ENCODE peak calls at places on chromosomes 2 and 18, in five cellular contexts. One of them, this sample, is unnamed. For H3K36me3 and H3K4me1, the result is how much of the 10 kb centered on the place peaks cover.

GRCh38 chr2:63424329-63425078 is 163.8 kb downstream of the WDPCP start:
- DNase-seq in ovary: no peak
- DNase-seq in PC-3: peak
- DNase-seq in left lung: no peak
- DNase-seq in left ventricle myocardium inferior: no peak
- DNase-seq in this sample: peak

GRCh38 chr18:46481048-46481846 is 175.8 kb downstream of the LOXHD1 start:
- DNase-seq in ovary: no peak
- DNase-seq in PC-3: peak
- DNase-seq in left lung: no peak
- DNase-seq in left ventricle myocardium inferior: peak
- DNase-seq in this sample: peak

GRCh38 chr2:218618102-218618860 is 10.6 kb downstream of the PLCD4 start:
- DNase-seq in ovary: no peak
- DNase-seq in PC-3: peak
- DNase-seq in left lung: no peak
- DNase-seq in left ventricle myocardium inferior: no peak
- DNase-seq in this sample: no peak

GRCh38 chr2:185291035-185291647 is 447.5 kb upstream of the FSIP2 start:
- DNase-seq in ovary: no peak
- DNase-seq in PC-3: peak
- DNase-seq in left lung: peak
- DNase-seq in left ventricle myocardium inferior: no peak
- DNase-seq in this sample: peak

GRCh38 chr2:31359229-31359628 is 55.3 kb downstream of the XDH start:
- DNase-seq in ovary: no peak
- DNase-seq in PC-3: no peak
- DNase-seq in left lung: no peak
- DNase-seq in left ventricle myocardium inferior: no peak
- DNase-seq in this sample: no peak

GRCh38 chr2:219125225-219125885 is 35.3 kb downstream of the NHEJ1 start:
- DNase-seq in ovary: no peak
- DNase-seq in PC-3: peak
- DNase-seq in left lung: peak
- DNase-seq in left ventricle myocardium inferior: peak
- DNase-seq in this sample: no peak

GRCh38 chr18:5628512-5629255 is 84.9 kb upstream of the EPB41L3 start:
- DNase-seq in ovary: peak
- DNase-seq in PC-3: peak
- DNase-seq in left lung: peak
- DNase-seq in left ventricle myocardium inferior: peak
- DNase-seq in this sample: peak

GRCh38 chr2:188659656-188660406 is 314.3 kb upstream of the COL3A1 start:
- DNase-seq in ovary: no peak
- DNase-seq in PC-3: peak
- DNase-seq in left lung: no peak
- DNase-seq in left ventricle myocardium inferior: no peak
- DNase-seq in this sample: no peak

GRCh38 chr18:75070625-75071483 is 138.1 kb downstream of the PTGR3 start:
- DNase-seq in ovary: no peak
- DNase-seq in PC-3: peak
- DNase-seq in left lung: peak
- DNase-seq in left ventricle myocardium inferior: no peak
- DNase-seq in this sample: no peak

GRCh38 chr18:79915161-79916127 is 36.0 kb downstream of the SLC66A2 start:
- DNase-seq in ovary: no peak
- DNase-seq in PC-3: no peak
- DNase-seq in left lung: no peak
- DNase-seq in left ventricle myocardium inferior: no peak
- DNase-seq in this sample: no peak

GRCh38 chr2:29261003-29261402 is 145.8 kb downstream of the CLIP4 start:
- DNase-seq in ovary: no peak
- DNase-seq in PC-3: no peak
- DNase-seq in left lung: no peak
- DNase-seq in left ventricle myocardium inferior: no peak
- DNase-seq in this sample: no peak

GRCh38 chr2:119647440-119648169 is 31.4 kb upstream of the TMEM177 start:
- DNase-seq in ovary: no peak
- DNase-seq in PC-3: peak
- DNase-seq in left lung: no peak
- DNase-seq in left ventricle myocardium inferior: no peak
- DNase-seq in this sample: no peak

GRCh38 chr18:58310517-58310916 is 266.5 kb downstream of the NEDD4L start:
- DNase-seq in ovary: no peak
- DNase-seq in PC-3: no peak
- DNase-seq in left lung: peak
- DNase-seq in left ventricle myocardium inferior: peak
- DNase-seq in this sample: no peak

GRCh38 chr2:218216336-218216673 is 684 bp upstream of the ARPC2 start:
- DNase-seq in ovary: peak
- DNase-seq in PC-3: no peak
- DNase-seq in left lung: no peak
- DNase-seq in left ventricle myocardium inferior: peak
- DNase-seq in this sample: no peak

GRCh38 chr2:19038096-19039015 is 320.1 kb downstream of the OSR1 start:
- DNase-seq in ovary: no peak
- DNase-seq in PC-3: peak
- DNase-seq in left lung: no peak
- DNase-seq in left ventricle myocardium inferior: no peak
- DNase-seq in this sample: no peak

GRCh38 chr2:240146141-240146561 is 5.7 kb upstream of the OTOS start:
- DNase-seq in ovary: no peak
- DNase-seq in PC-3: no peak
- DNase-seq in left lung: no peak
- DNase-seq in left ventricle myocardium inferior: no peak
- DNase-seq in this sample: no peak

GRCh38 chr18:44917184-44917864 is 236.6 kb downstream of the SETBP1 start:
- DNase-seq in ovary: no peak
- DNase-seq in PC-3: peak
- DNase-seq in left lung: no peak
- DNase-seq in left ventricle myocardium inferior: no peak
- DNase-seq in this sample: no peak

GRCh38 chr2:61758991-61759390 is 94.9 kb downstream of the FAM161A start:
- DNase-seq in ovary: no peak
- DNase-seq in PC-3: no peak
- DNase-seq in left lung: no peak
- DNase-seq in left ventricle myocardium inferior: no peak
- DNase-seq in this sample: no peak

GRCh38 chr2:80969900-80970299 is 665.3 kb upstream of the LRRTM1 start:
- DNase-seq in ovary: no peak
- DNase-seq in PC-3: no peak
- DNase-seq in left lung: no peak
- DNase-seq in left ventricle myocardium inferior: no peak
- DNase-seq in this sample: no peak

GRCh38 chr2:119702918-119703401 is 24.0 kb downstream of the TMEM177 start:
- DNase-seq in ovary: peak
- DNase-seq in PC-3: peak
- DNase-seq in left lung: peak
- DNase-seq in left ventricle myocardium inferior: peak
- DNase-seq in this sample: peak

GRCh38 chr18:74496508-74497307 is 545 bp downstream of the CNDP2 start:
- DNase-seq in ovary: peak
- DNase-seq in PC-3: peak
- DNase-seq in left lung: peak
- DNase-seq in left ventricle myocardium inferior: peak
- DNase-seq in this sample: peak

GRCh38 chr2:119682578-119682977 is 3.6 kb downstream of the TMEM177 start:
- DNase-seq in ovary: no peak
- DNase-seq in PC-3: no peak
- DNase-seq in left lung: no peak
- DNase-seq in left ventricle myocardium inferior: no peak
- DNase-seq in this sample: no peak

GRCh38 chr2:68225119-68225632 is 27.2 kb downstream of the PPP3R1 start:
- DNase-seq in ovary: no peak
- DNase-seq in PC-3: peak
- DNase-seq in left lung: peak
- DNase-seq in left ventricle myocardium inferior: no peak
- DNase-seq in this sample: peak

GRCh38 chr18:5369513-5369912 is 74.0 kb upstream of the ZBTB14 start:
- DNase-seq in ovary: no peak
- DNase-seq in PC-3: no peak
- DNase-seq in left lung: no peak
- DNase-seq in left ventricle myocardium inferior: no peak
- DNase-seq in this sample: no peak

GRCh38 chr2:237757616-237758015 is 41.0 kb upstream of the RBM44 start:
- DNase-seq in ovary: no peak
- DNase-seq in PC-3: no peak
- DNase-seq in left lung: no peak
- DNase-seq in left ventricle myocardium inferior: no peak
- DNase-seq in this sample: no peak
- H3K36me3 ChIP-seq in ovary: under half
- H3K36me3 ChIP-seq in PC-3: half or more
- H3K36me3 ChIP-seq in left lung: half or more
- H3K36me3 ChIP-seq in left ventricle myocardium inferior: half or more
- H3K36me3 ChIP-seq in this sample: under half

DNA sequence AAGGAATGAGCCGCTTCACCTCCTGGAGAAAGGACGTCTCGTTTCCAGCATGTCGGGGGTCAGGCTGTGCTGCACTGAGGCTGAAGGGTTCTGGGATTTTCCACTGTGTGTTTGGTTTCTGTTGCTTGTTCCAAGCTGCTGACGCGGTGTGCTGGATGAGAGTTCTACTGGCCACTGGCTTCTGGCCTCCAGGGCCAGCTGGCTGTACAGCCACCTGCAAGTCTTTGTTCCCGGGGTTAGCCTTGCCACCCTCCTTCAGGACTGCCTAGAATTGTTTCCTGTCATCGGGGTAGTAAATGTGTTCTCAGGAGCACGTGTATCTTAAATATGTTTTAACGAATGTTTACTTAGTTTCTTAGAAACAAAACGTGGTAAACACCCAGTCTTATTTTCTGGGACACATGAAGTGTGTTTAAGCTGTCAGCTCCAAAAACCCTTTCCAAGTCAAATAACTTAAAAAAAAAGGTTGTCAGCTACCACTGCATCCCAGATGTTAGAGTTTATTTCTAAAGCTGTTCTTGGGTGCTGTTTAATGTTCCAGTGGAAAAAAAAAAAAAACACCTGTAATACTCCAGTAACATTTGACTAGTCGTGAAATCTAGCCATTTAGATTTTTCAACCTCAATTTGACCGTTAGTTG is 231.2 kb downstream of the AGAP1 start:
- DNase-seq in ovary: no peak
- DNase-seq in PC-3: no peak
- DNase-seq in left lung: no peak
- DNase-seq in left ventricle myocardium inferior: peak
- DNase-seq in this sample: no peak
- H3K4me3 ChIP-seq in ovary: no peak
- H3K4me3 ChIP-seq in PC-3: no peak
- H3K4me3 ChIP-seq in left lung: no peak
- H3K4me3 ChIP-seq in left ventricle myocardium inferior: peak
- H3K4me3 ChIP-seq in this sample: no peak

DNA sequence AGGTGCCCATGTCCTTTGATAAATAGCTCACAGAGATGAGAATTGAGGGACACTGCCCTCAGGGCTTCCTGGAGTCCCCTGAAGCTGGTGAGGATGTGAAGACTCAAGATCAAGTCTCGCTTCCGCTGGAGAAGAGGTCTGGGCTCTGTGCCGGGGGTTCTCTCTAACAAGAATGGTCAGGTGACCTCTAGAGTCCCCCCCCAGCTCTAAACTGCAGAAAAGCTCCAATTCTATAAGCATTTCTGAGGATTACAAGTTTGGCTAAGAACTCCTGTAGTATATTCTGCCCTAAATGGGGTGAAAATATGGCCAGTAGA is 32.4 kb downstream of the LPIN2 start:
- DNase-seq in ovary: no peak
- DNase-seq in PC-3: no peak
- DNase-seq in left lung: no peak
- DNase-seq in left ventricle myocardium inferior: no peak
- DNase-seq in this sample: no peak
- H3K4me1 ChIP-seq in ovary: under half
- H3K4me1 ChIP-seq in PC-3: under half
- H3K4me1 ChIP-seq in left lung: half or more
- H3K4me1 ChIP-seq in left ventricle myocardium inferior: half or more
- H3K4me1 ChIP-seq in this sample: under half

DNA sequence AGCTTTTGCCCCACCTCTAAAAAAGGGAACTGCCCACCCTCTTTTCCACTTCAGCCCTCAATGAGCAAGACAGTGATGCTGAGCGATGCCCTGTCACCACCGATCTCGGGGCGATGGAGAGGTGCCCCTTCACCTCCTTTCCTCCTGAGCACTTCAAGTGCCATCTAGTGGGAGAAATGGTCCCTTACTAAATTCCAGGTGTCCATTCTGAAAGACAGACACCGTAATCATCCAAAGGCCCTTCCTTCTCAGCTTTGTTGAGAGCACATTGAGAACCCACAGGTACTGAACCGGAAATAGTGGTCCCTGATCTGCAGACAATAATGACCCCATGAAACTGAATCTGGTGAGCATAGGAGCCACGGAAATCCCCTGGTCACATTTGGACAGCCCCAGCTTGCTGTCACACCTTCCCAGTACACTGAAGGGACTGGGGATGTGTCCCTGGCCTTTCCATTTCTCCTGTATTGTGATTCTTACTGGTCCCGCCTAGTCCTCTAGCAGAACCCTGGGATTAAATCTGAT is 38.5 kb downstream of the KCTD18 start:
- DNase-seq in ovary: no peak
- DNase-seq in PC-3: peak
- DNase-seq in left lung: no peak
- DNase-seq in left ventricle myocardium inferior: no peak
- DNase-seq in this sample: peak
- H3K36me3 ChIP-seq in ovary: under half
- H3K36me3 ChIP-seq in PC-3: half or more
- H3K36me3 ChIP-seq in left lung: half or more
- H3K36me3 ChIP-seq in left ventricle myocardium inferior: half or more
- H3K36me3 ChIP-seq in this sample: under half

DNA sequence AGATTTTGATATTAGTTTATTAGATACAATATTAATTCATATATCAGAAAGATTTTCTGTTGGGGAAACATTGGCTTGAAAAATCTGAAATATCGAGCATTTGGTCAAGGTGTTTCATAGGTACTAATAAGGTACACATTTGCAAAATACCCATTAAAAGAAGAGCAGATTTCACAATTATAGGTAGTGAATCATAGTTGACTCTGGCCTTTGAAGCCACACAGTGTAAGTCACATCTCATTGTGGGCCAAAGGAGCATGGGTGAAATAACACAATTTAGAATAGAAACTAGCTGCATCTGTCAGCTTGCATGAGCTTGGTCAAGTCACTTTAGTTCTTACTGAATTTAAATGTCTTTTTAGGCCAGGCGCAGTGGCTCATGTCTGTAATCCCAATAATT is 4.9 kb downstream of the KDM3A start:
- DNase-seq in ovary: no peak
- DNase-seq in PC-3: peak
- DNase-seq in left lung: no peak
- DNase-seq in left ventricle myocardium inferior: no peak
- DNase-seq in this sample: no peak
- H3K4me3 ChIP-seq in ovary: no peak
- H3K4me3 ChIP-seq in PC-3: no peak
- H3K4me3 ChIP-seq in left lung: no peak
- H3K4me3 ChIP-seq in left ventricle myocardium inferior: no peak
- H3K4me3 ChIP-seq in this sample: no peak

DNA sequence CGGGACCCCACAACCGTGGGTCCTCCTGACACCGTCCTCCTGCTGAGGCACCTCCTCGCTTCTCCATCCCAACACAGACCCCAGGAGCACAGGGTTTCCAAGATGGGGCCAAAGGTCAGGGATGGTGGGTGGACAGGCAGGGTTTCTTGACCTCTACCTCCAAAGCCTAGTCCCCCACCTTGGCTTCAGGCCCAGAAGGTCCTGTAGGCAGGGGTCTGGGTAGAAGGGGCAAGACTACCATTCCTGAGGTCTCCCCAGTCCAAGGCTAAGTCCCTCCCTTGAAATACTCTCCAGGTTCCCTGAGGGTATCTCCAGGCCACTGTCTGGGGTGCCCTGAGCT is 7.1 kb downstream of the CYP26B1 start:
- DNase-seq in ovary: no peak
- DNase-seq in PC-3: no peak
- DNase-seq in left lung: no peak
- DNase-seq in left ventricle myocardium inferior: no peak
- DNase-seq in this sample: no peak
- H3K4me1 ChIP-seq in ovary: under half
- H3K4me1 ChIP-seq in PC-3: under half
- H3K4me1 ChIP-seq in left lung: under half
- H3K4me1 ChIP-seq in left ventricle myocardium inferior: half or more
- H3K4me1 ChIP-seq in this sample: under half

This sample was measured in HAP-1.